ENCODE peak calls at places on chromosome 12, in six cellular contexts. A, G, C, L, D and X are unnamed samples.

GRCh38 chr12:52945389-52946232 is 3.3 kb upstream of the KRT18 start:
- DNase-seq in C (no peak), A (peak), G (no peak), L (no peak), D (no peak), X (no peak)

GRCh38 chr12:15146585-15146984 is 74.6 kb downstream of the RERG start:
- DNase-seq in D (no peak), C (no peak), L (no peak), G (no peak), A (no peak), X (no peak)

GRCh38 chr12:89880695-89881350 is 172.2 kb upstream of the ATP2B1 start:
- DNase-seq in A (no peak), D (peak), C (peak), G (no peak), L (no peak), X (peak)

GRCh38 chr12:5796171-5797091 is 148.6 kb downstream of the ANO2 start:
- DNase-seq in A (peak), D (no peak), C (peak), L (peak), G (peak), X (peak)

GRCh38 chr12:104930388-104931326 is 27.4 kb downstream of the SLC41A2 start:
- DNase-seq in D (peak), A (peak), C (peak), G (no peak), L (no peak), X (peak)

GRCh38 chr12:68536885-68537284 is 73.8 kb upstream of the RAP1B start:
- DNase-seq in C (no peak), G (no peak), L (no peak), A (no peak), D (no peak), X (no peak)

GRCh38 chr12:27780612-27781408 is 774 bp upstream of the MANSC4 start:
- DNase-seq in A (peak), L (peak), D (no peak), C (peak), G (peak), X (peak)

GRCh38 chr12:121796855-121797751 is 3.6 kb upstream of the RHOF start:
- DNase-seq in G (peak), L (peak), A (peak), D (no peak), C (no peak), X (no peak)

GRCh38 chr12:114213055-114213561 is 192.8 kb downstream of the TBX5 start:
- DNase-seq in L (no peak), A (no peak), C (no peak), G (peak), D (no peak), X (no peak)

GRCh38 chr12:106957617-106958016 is 1.9 kb downstream of the TMEM263 start:
- DNase-seq in C (no peak), G (no peak), A (no peak), D (no peak), L (no peak), X (no peak)

GRCh38 chr12:16299403-16299802 is 21.9 kb upstream of the SLC15A5 start:
- DNase-seq in C (no peak), A (no peak), D (no peak), L (no peak), G (no peak), X (no peak)

GRCh38 chr12:47795121-47795813 is 22.2 kb downstream of the SLC48A1 start:
- DNase-seq in G (no peak), C (no peak), D (no peak), A (no peak), L (no peak), X (no peak)

GRCh38 chr12:20415641-20416040 is 47.3 kb downstream of the PDE3A start:
- DNase-seq in L (no peak), D (no peak), G (no peak), C (no peak), A (no peak), X (no peak)

GRCh38 chr12:74415633-74416032 is 122.0 kb upstream of the ATXN7L3B start:
- DNase-seq in C (no peak), A (peak), D (no peak), G (no peak), L (peak), X (no peak)

GRCh38 chr12:125841332-125841731 is 776.1 kb downstream of the AACS start:
- DNase-seq in D (no peak), A (no peak), G (no peak), C (no peak), L (no peak), X (no peak)

GRCh38 chr12:130555628-130556485 is 160.2 kb downstream of the RIMBP2 start:
- DNase-seq in D (no peak), C (no peak), G (no peak), L (peak), A (no peak), X (no peak)

GRCh38 chr12:54333420-54334034 is 8.6 kb downstream of the COPZ1 start:
- DNase-seq in C (no peak), L (no peak), D (no peak), G (no peak), A (no peak), X (no peak)

GRCh38 chr12:85531345-85531744 is 251.3 kb downstream of the ALX1 start:
- DNase-seq in C (no peak), G (no peak), L (no peak), D (peak), A (no peak), X (no peak)

GRCh38 chr12:53770281-53770680 is 18.5 kb upstream of the CISTR start:
- DNase-seq in A (no peak), L (no peak), C (no peak), D (no peak), G (no peak), X (no peak)

GRCh38 chr12:22702690-22703089 is 77.7 kb downstream of the ETNK1 start:
- DNase-seq in C (no peak), D (no peak), G (no peak), A (no peak), L (no peak), X (no peak)

GRCh38 chr12:51887476-51888315 is at the start of gene ANKRD33:
- DNase-seq in G (peak), D (no peak), L (peak), A (no peak), C (no peak), X (no peak)

GRCh38 chr12:93020225-93020997 is 91.3 kb upstream of the EEA1 start:
- DNase-seq in C (no peak), A (peak), L (no peak), D (no peak), G (peak), X (no peak)

GRCh38 chr12:70895956-70896355 is 24.6 kb downstream of the PTPRR start:
- DNase-seq in C (no peak), A (no peak), G (no peak), D (no peak), L (no peak), X (no peak)

GRCh38 chr12:13046914-13047472 is 2.8 kb downstream of the FAM234B start:
- DNase-seq in L (no peak), C (no peak), D (no peak), G (no peak), A (no peak), X (no peak)

GRCh38 chr12:76029982-76030377 is 1.6 kb downstream of the PHLDA1 start:
- DNase-seq in A (no peak), G (no peak), C (no peak), D (no peak), L (peak), X (no peak)

GRCh38 chr12:1575287-1575798 is 19.0 kb downstream of the FBXL14 start:
- DNase-seq in L (peak), A (no peak), D (no peak), C (no peak), G (no peak), X (no peak)

GRCh38 chr12:69329669-69330428 is 18.3 kb upstream of the LYZ start:
- DNase-seq in C (no peak), D (no peak), L (no peak), G (no peak), A (peak), X (no peak)

GRCh38 chr12:78181544-78182162 is 351.0 kb downstream of the NAV3 start:
- DNase-seq in L (peak), C (no peak), G (no peak), A (peak), D (no peak), X (no peak)

GRCh38 chr12:60209521-60209920 is 613.7 kb downstream of the SLC16A7 start:
- DNase-seq in C (no peak), D (no peak), L (no peak), A (no peak), G (no peak), X (no peak)

GRCh38 chr12:57340104-57340503 is 89.1 kb upstream of the STAC3 start:
- DNase-seq in A (no peak), C (no peak), D (no peak), G (peak), L (no peak), X (no peak)

GRCh38 chr12:124018526-124018925 is 45.5 kb downstream of the ZNF664 start:
- DNase-seq in D (no peak), A (no peak), L (no peak), G (no peak), C (no peak), X (no peak)

GRCh38 chr12:108690799-108691153 is 40.5 kb downstream of the CORO1C start:
- DNase-seq in A (no peak), D (no peak), G (no peak), C (no peak), L (no peak), X (no peak)

GRCh38 chr12:53217049-53217929 is 10.2 kb upstream of the ITGB7 start:
- DNase-seq in G (no peak), D (no peak), C (no peak), A (no peak), L (no peak), X (no peak)

GRCh38 chr12:6182279-6182898 is 17.8 kb upstream of the CD9 start:
- DNase-seq in L (peak), A (peak), G (no peak), D (no peak), C (no peak), X (no peak)

GRCh38 chr12:115354007-115354452 is 670.1 kb upstream of the TBX3 start:
- DNase-seq in G (no peak), C (no peak), A (peak), D (no peak), L (no peak), X (no peak)

GRCh38 chr12:18696971-18697602 is 40.7 kb downstream of the PLCZ1 start:
- DNase-seq in A (no peak), L (no peak), C (no peak), G (peak), D (no peak), X (no peak)

GRCh38 chr12:58841058-58841798 is 79.1 kb downstream of the LRIG3 start:
- DNase-seq in C (no peak), D (no peak), G (no peak), A (no peak), L (no peak), X (no peak)

GRCh38 chr12:56146492-56147460 is 5.6 kb upstream of the MYL6B start:
- DNase-seq in L (no peak), C (no peak), A (no peak), D (no peak), G (no peak), X (no peak)

GRCh38 chr12:106682594-106683234 is 91.8 kb upstream of the RIC8B start:
- DNase-seq in G (no peak), C (no peak), D (no peak), L (no peak), A (peak), X (no peak)

DNA sequence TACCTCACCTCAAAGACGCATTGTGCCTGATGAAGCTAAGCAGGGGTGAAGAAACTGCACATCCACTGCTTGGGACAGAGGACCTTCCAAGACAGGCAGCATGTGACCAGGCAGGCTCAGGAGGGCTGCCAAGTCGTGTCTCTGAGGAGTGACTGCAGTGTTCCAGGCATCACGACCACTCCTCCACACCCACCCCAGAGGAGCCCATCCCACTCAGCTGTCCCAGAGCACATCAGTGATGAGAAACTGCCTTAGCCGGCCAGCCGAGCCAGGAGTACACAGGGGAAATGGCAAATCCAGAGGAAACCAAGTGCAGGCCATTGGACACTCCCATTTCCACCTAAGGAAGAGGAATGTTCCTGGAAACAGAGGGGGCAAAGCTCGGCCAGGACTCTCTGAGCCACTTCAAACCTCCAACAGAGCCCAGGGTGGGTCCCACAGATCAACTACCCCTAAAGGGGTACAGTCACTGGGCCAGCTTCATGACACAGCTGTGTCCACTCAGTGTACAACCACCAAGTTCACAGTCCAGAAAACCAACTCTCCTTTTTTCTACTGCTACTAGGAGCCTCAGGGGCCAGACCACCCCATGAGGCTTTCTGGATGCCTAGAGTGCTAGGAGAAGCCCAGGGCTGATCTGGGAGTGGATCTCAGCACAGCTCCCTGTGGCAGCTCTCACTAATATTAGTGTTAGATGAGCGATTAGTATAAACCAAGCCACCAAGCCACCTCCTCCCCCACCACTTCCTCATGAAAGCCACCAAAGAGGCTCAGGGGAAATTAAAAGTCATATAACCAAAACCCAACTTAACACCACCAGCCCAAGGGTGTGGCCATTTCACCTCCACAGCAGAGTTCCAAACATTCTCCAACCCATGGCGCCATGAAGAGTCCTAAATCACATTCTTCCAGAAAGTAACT is 15.4 kb downstream of the PXN start:
- DNase-seq in A (no peak), L (no peak), C (no peak), G (no peak), D (no peak), X (no peak)
- TF ChIP-seq POLR2AphosphoS5 in A (no peak), L (no peak), C (no peak), G (no peak), D (no peak), X (no peak)

GRCh38 chr12:3252416-3252815 is 175.2 kb downstream of the TSPAN9 start:
- DNase-seq in D (no peak), A (no peak), C (no peak), L (no peak), G (no peak), X (no peak)
- TF ChIP-seq TAF1 in D (no peak), A (no peak), C (no peak), L (no peak), G (no peak), X (no peak)

GRCh38 chr12:8916154-8916553 is 1.8 kb downstream of the PHC1 start:
- DNase-seq in D (no peak), L (no peak), G (no peak), A (no peak), C (no peak), X (no peak)

GRCh38 chr12:8914716-8915526 is 612 bp downstream of the PHC1 start:
- DNase-seq in G (peak), C (peak), D (no peak), A (peak), L (peak), X (peak)

GRCh38 chr12:8911606-8912268 is 2.6 kb upstream of the PHC1 start:
- DNase-seq in D (no peak), C (no peak), A (no peak), L (no peak), G (no peak), X (no peak)

GRCh38 chr12:8912910-8913309 is 1.4 kb upstream of the PHC1 start:
- DNase-seq in C (no peak), G (peak), A (no peak), D (no peak), L (peak), X (peak)

GRCh38 chr12:8913702-8914032 is 642 bp upstream of the PHC1 start:
- DNase-seq in L (no peak), G (no peak), A (no peak), C (no peak), D (no peak), X (no peak)
- TF ChIP-seq POLR2AphosphoS5 in L (no peak), G (no peak), A (no peak), C (no peak), D (no peak), X (no peak)

GRCh38 chr12:101108130-101108529 is 101.9 kb downstream of the SLC5A8 start:
- DNase-seq in D (no peak), L (no peak), C (no peak), G (no peak), A (peak), X (no peak)
- TF ChIP-seq TAF1 in D (no peak), L (no peak), C (no peak), G (no peak), A (no peak), X (no peak)

GRCh38 chr12:10211975-10212622 is 578 bp upstream of the GABARAPL1 start:
- DNase-seq in D (no peak), L (peak), A (peak), C (peak), G (peak), X (peak)
- TF ChIP-seq POLR2AphosphoS5 in D (no peak), L (no peak), A (peak), C (no peak), G (peak), X (no peak)

GRCh38 chr12:4505381-4505986 is 33.2 kb upstream of the RAD51AP1 start:
- DNase-seq in G (no peak), D (no peak), L (no peak), A (no peak), C (no peak), X (no peak)

GRCh38 chr12:4506870-4507269 is 31.8 kb upstream of the RAD51AP1 start:
- DNase-seq in C (peak), D (peak), L (no peak), G (no peak), A (no peak), X (peak)

DNA sequence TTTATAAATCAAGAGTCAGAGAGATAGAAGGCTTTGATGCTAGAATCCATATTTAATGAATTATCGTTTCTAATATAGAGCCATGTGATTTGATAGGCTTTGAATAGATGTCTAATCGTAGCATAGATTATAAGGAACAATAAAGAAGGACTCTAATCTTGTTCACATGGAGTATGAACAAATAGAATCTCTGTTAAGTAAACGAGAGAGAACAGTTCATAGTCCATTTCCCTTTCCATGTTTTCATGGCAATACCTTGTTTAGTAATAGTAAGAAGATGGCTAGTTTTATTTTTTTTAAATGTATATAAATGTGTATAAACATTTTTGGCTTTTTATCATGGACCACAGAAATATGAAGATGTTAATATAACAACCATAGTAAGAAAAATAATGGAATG is 32.3 kb upstream of the RAD51AP1 start:
- DNase-seq in A (peak), D (no peak), L (no peak), G (no peak), C (no peak), X (no peak)
- TF ChIP-seq TAF1 in A (no peak), D (no peak), L (no peak), G (no peak), C (no peak), X (no peak)